ENCODE peak calls at places on chromosomes 12 and 14, in seven cellular contexts. One of them, this sample, is unnamed.

GRCh38 chr12:54384591-54385041 is at the start of gene ZNF385A:
- DNase-seq in lung: no peak
- DNase-seq in epithelial cell of esophagus: no peak
- DNase-seq in CD4-positive, CD25-positive, alpha-beta regulatory T cell: no peak
- DNase-seq in HCT116: no peak
- DNase-seq in A549: no peak
- DNase-seq in fibroblast of lung: no peak
- DNase-seq in this sample: no peak

GRCh38 chr12:42186793-42187192 is 42.1 kb upstream of the GXYLT1 start:
- DNase-seq in A549: no peak
- DNase-seq in epithelial cell of esophagus: no peak
- DNase-seq in CD4-positive, CD25-positive, alpha-beta regulatory T cell: no peak
- DNase-seq in fibroblast of lung: no peak
- DNase-seq in lung: no peak
- DNase-seq in HCT116: no peak
- DNase-seq in this sample: no peak

GRCh38 chr12:481422-481821 is 21.7 kb downstream of the B4GALNT3 start:
- DNase-seq in HCT116: no peak
- DNase-seq in A549: no peak
- DNase-seq in CD4-positive, CD25-positive, alpha-beta regulatory T cell: no peak
- DNase-seq in fibroblast of lung: peak
- DNase-seq in lung: no peak
- DNase-seq in epithelial cell of esophagus: no peak
- DNase-seq in this sample: peak

GRCh38 chr14:61671086-61671485 is 24.2 kb upstream of the HIF1A start:
- DNase-seq in fibroblast of lung: no peak
- DNase-seq in lung: no peak
- DNase-seq in A549: no peak
- DNase-seq in HCT116: no peak
- DNase-seq in epithelial cell of esophagus: no peak
- DNase-seq in CD4-positive, CD25-positive, alpha-beta regulatory T cell: peak
- DNase-seq in this sample: no peak

GRCh38 chr14:70281938-70282337 is 77.5 kb downstream of the COX16 start:
- DNase-seq in HCT116: no peak
- DNase-seq in A549: no peak
- DNase-seq in CD4-positive, CD25-positive, alpha-beta regulatory T cell: no peak
- DNase-seq in lung: no peak
- DNase-seq in epithelial cell of esophagus: no peak
- DNase-seq in fibroblast of lung: no peak
- DNase-seq in this sample: no peak

GRCh38 chr14:89544636-89545301 is 127.7 kb upstream of the FOXN3 start:
- DNase-seq in CD4-positive, CD25-positive, alpha-beta regulatory T cell: no peak
- DNase-seq in fibroblast of lung: no peak
- DNase-seq in A549: no peak
- DNase-seq in lung: no peak
- DNase-seq in HCT116: no peak
- DNase-seq in epithelial cell of esophagus: peak
- DNase-seq in this sample: no peak

GRCh38 chr12:10952645-10953044 is 13.6 kb upstream of the TAS2R14 start:
- DNase-seq in lung: no peak
- DNase-seq in HCT116: no peak
- DNase-seq in fibroblast of lung: no peak
- DNase-seq in CD4-positive, CD25-positive, alpha-beta regulatory T cell: no peak
- DNase-seq in A549: no peak
- DNase-seq in epithelial cell of esophagus: no peak
- DNase-seq in this sample: no peak

GRCh38 chr12:128644664-128645296 is 179.0 kb downstream of the SLC15A4 start:
- DNase-seq in A549: peak
- DNase-seq in lung: peak
- DNase-seq in epithelial cell of esophagus: peak
- DNase-seq in CD4-positive, CD25-positive, alpha-beta regulatory T cell: no peak
- DNase-seq in fibroblast of lung: no peak
- DNase-seq in HCT116: no peak
- DNase-seq in this sample: no peak

GRCh38 chr12:110079477-110080400 is 31.4 kb upstream of the C12orf76 start:
- DNase-seq in A549: peak
- DNase-seq in fibroblast of lung: no peak
- DNase-seq in HCT116: no peak
- DNase-seq in lung: peak
- DNase-seq in CD4-positive, CD25-positive, alpha-beta regulatory T cell: peak
- DNase-seq in epithelial cell of esophagus: no peak
- DNase-seq in this sample: no peak

GRCh38 chr14:56855891-56856461 is 45.7 kb upstream of the OTX2 start:
- DNase-seq in epithelial cell of esophagus: no peak
- DNase-seq in lung: no peak
- DNase-seq in CD4-positive, CD25-positive, alpha-beta regulatory T cell: no peak
- DNase-seq in fibroblast of lung: no peak
- DNase-seq in A549: no peak
- DNase-seq in HCT116: no peak
- DNase-seq in this sample: no peak

GRCh38 chr12:130557876-130558770 is 158.0 kb downstream of the RIMBP2 start:
- DNase-seq in A549: no peak
- DNase-seq in CD4-positive, CD25-positive, alpha-beta regulatory T cell: no peak
- DNase-seq in HCT116: no peak
- DNase-seq in fibroblast of lung: no peak
- DNase-seq in epithelial cell of esophagus: no peak
- DNase-seq in lung: no peak
- DNase-seq in this sample: no peak

GRCh38 chr12:81759215-81759991 is at the start of gene PPFIA2:
- DNase-seq in epithelial cell of esophagus: peak
- DNase-seq in lung: no peak
- DNase-seq in HCT116: no peak
- DNase-seq in A549: no peak
- DNase-seq in fibroblast of lung: peak
- DNase-seq in CD4-positive, CD25-positive, alpha-beta regulatory T cell: no peak
- DNase-seq in this sample: peak

GRCh38 chr12:57377103-57377840 is 53.6 kb downstream of the R3HDM2 start:
- DNase-seq in CD4-positive, CD25-positive, alpha-beta regulatory T cell: no peak
- DNase-seq in epithelial cell of esophagus: peak
- DNase-seq in fibroblast of lung: no peak
- DNase-seq in lung: no peak
- DNase-seq in A549: no peak
- DNase-seq in HCT116: no peak
- DNase-seq in this sample: no peak

GRCh38 chr14:86153480-86153879 is 623.5 kb downstream of the FLRT2 start:
- DNase-seq in CD4-positive, CD25-positive, alpha-beta regulatory T cell: no peak
- DNase-seq in HCT116: no peak
- DNase-seq in epithelial cell of esophagus: no peak
- DNase-seq in fibroblast of lung: no peak
- DNase-seq in A549: no peak
- DNase-seq in lung: no peak
- DNase-seq in this sample: no peak

GRCh38 chr12:26121323-26121740 is 3.5 kb downstream of the BHLHE41 start:
- DNase-seq in lung: no peak
- DNase-seq in fibroblast of lung: no peak
- DNase-seq in CD4-positive, CD25-positive, alpha-beta regulatory T cell: no peak
- DNase-seq in HCT116: no peak
- DNase-seq in A549: no peak
- DNase-seq in epithelial cell of esophagus: no peak
- DNase-seq in this sample: no peak
- H3K4me3 ChIP-seq in lung: no peak
- H3K4me3 ChIP-seq in fibroblast of lung: no peak
- H3K4me3 ChIP-seq in CD4-positive, CD25-positive, alpha-beta regulatory T cell: no peak
- H3K4me3 ChIP-seq in HCT116: no peak
- H3K4me3 ChIP-seq in A549: no peak
- H3K4me3 ChIP-seq in epithelial cell of esophagus: no peak
- H3K4me3 ChIP-seq in this sample: peak

GRCh38 chr12:132071837-132072384 is 72.2 kb downstream of the DDX51 start:
- DNase-seq in epithelial cell of esophagus: peak
- DNase-seq in A549: no peak
- DNase-seq in lung: no peak
- DNase-seq in HCT116: no peak
- DNase-seq in CD4-positive, CD25-positive, alpha-beta regulatory T cell: no peak
- DNase-seq in fibroblast of lung: no peak
- DNase-seq in this sample: no peak
- H3K4me3 ChIP-seq in epithelial cell of esophagus: no peak
- H3K4me3 ChIP-seq in A549: no peak
- H3K4me3 ChIP-seq in lung: no peak
- H3K4me3 ChIP-seq in HCT116: no peak
- H3K4me3 ChIP-seq in CD4-positive, CD25-positive, alpha-beta regulatory T cell: no peak
- H3K4me3 ChIP-seq in fibroblast of lung: no peak
- H3K4me3 ChIP-seq in this sample: no peak

DNA sequence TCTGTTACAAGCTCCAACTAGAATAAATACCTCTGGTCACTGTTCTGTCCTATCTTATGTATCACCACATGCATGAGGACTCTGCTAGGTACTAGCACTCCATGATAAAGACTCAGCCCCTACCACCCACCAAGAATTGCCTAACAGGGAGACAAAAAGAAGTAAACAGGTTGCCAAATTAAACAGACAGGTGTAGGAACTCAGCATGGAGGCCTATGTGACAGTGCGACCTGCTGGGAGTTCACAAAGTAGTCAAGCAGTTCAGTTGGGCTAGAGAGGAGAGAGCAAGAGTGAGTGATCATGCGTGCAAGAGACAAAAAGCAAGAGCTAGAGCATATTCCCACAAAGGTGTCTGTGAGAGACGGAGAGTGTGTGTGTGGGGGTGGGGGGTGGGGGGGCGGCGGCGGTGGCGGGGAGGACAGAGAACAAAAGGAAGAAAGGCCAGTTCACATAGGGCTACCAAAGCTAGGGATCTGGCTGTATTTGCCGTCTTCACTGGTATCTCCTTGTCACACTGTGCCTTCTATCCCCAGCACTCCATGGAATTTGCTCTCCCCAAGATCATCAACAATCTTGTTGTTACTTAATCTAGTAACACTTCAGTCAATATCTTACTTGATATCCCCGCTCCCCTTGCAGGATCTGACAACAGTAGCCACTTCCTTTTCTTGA is 81.2 kb downstream of the SPPL3 start:
- DNase-seq in CD4-positive, CD25-positive, alpha-beta regulatory T cell: no peak
- DNase-seq in lung: no peak
- DNase-seq in epithelial cell of esophagus: no peak
- DNase-seq in A549: no peak
- DNase-seq in fibroblast of lung: no peak
- DNase-seq in HCT116: no peak
- DNase-seq in this sample: no peak
- H3K4me3 ChIP-seq in CD4-positive, CD25-positive, alpha-beta regulatory T cell: no peak
- H3K4me3 ChIP-seq in lung: no peak
- H3K4me3 ChIP-seq in epithelial cell of esophagus: no peak
- H3K4me3 ChIP-seq in A549: no peak
- H3K4me3 ChIP-seq in fibroblast of lung: no peak
- H3K4me3 ChIP-seq in HCT116: no peak
- H3K4me3 ChIP-seq in this sample: no peak

GRCh38 chr12:59040043-59040442 is 119.7 kb upstream of the LRIG3 start:
- DNase-seq in lung: no peak
- DNase-seq in fibroblast of lung: no peak
- DNase-seq in epithelial cell of esophagus: peak
- DNase-seq in CD4-positive, CD25-positive, alpha-beta regulatory T cell: no peak
- DNase-seq in A549: no peak
- DNase-seq in HCT116: no peak
- DNase-seq in this sample: peak
- H3K4me3 ChIP-seq in lung: no peak
- H3K4me3 ChIP-seq in fibroblast of lung: no peak
- H3K4me3 ChIP-seq in epithelial cell of esophagus: no peak
- H3K4me3 ChIP-seq in CD4-positive, CD25-positive, alpha-beta regulatory T cell: no peak
- H3K4me3 ChIP-seq in A549: no peak
- H3K4me3 ChIP-seq in HCT116: no peak
- H3K4me3 ChIP-seq in this sample: no peak

This sample was measured in astrocyte.